ENCODE peak calls at places on chromosomes 16 and 17, in six cellular contexts. Q, G, Z, E, O and U are unnamed samples.

GRCh38 chr16:66358231-66358630 is 8.3 kb upstream of the CDH5 start:
- DNase-seq in Q (no peak), G (no peak), Z (no peak), E (peak; percentile 24), O (no peak), U (no peak)

GRCh38 chr16:88886915-88887521 is 20.6 kb upstream of the PABPN1L start:
- DNase-seq in Q (no peak), G (no peak), Z (no peak), E (no peak), O (no peak), U (no peak)

GRCh38 chr16:87406495-87407088 is 14.5 kb downstream of the MAP1LC3B start:
- DNase-seq in Q (no peak), G (no peak), Z (no peak), E (no peak), O (no peak), U (peak; percentile 43)

GRCh38 chr17:69501591-69502468 is 87.3 kb downstream of the MAP2K6 start:
- DNase-seq in Q (peak; percentile 39), G (peak; percentile 95), Z (no peak), E (no peak), O (peak; percentile 81), U (no peak)

GRCh38 chr17:74922694-74923537 is at the start of gene USH1G:
- DNase-seq in Q (no peak), G (no peak), Z (no peak), E (peak; percentile 65), O (no peak), U (no peak)

GRCh38 chr17:42608692-42609181 is 437 bp downstream of the RETREG3 start:
- DNase-seq in Q (no peak), G (peak; percentile 12), Z (peak; percentile 43), E (no peak), O (no peak), U (no peak)

GRCh38 chr17:63381101-63381729 is 64.9 kb downstream of the CYB561 start:
- DNase-seq in Q (no peak), G (no peak), Z (no peak), E (no peak), O (peak; percentile 56), U (no peak)

GRCh38 chr17:13931752-13932477 is 137.4 kb upstream of the COX10 start:
- DNase-seq in Q (no peak), G (peak; percentile 49), Z (no peak), E (peak; percentile 38), O (peak; percentile 57), U (no peak)

GRCh38 chr16:82784567-82784956 is 157.8 kb downstream of the CDH13 start:
- DNase-seq in Q (no peak), G (no peak), Z (no peak), E (no peak), O (no peak), U (no peak)

GRCh38 chr17:44872131-44872768 is 24.6 kb downstream of the HIGD1B start:
- DNase-seq in Q (no peak), G (peak; percentile 18), Z (no peak), E (no peak), O (no peak), U (no peak)

GRCh38 chr16:22813946-22814325 is at the start of gene HS3ST2:
- DNase-seq in Q (peak; percentile 75), G (no peak), Z (peak; percentile 89), E (peak; percentile 50), O (peak; percentile 0), U (no peak)

DNA sequence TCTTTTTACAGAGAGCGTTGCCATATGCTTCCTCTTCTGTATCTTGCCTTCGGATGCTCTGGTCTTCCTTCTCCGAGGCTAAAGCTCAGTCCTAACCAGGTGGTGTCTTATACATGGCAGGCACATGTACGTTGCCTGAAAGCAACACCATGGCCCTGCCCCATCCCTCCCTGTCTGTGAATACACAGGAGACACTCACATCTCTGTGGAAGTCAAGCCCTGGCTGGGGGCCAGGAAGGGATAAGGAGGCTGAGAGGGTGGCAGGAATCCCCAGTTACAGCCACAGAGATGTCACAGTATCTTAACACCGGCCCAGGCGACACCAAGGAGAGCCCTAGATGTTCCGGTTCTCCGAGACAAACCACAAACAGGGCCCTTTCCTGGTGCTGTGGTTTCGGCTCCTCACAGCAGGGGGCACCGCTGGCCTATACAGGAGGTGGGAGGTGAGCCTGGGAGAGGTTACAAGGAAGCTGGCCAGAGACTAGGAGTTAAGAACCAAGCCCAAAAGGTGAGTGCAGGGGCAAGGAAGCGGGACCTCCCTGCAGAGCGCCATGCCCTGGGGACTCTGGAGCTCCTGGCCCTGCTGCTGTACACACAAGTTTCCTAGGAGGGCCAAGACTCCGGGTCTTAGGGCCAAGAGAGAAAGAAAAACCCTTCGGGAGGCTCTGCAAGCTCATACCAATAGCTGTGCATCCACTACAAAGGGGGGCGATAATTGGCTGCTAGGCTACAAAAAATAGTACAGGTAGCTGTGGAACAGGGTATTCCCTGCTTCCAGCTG is 41.7 kb downstream of the SRL start:
- DNase-seq in Q (peak; percentile 80), G (peak; percentile 50), Z (peak; percentile 94), E (peak; percentile 69), O (peak; percentile 40), U (no peak)
- TF ChIP-seq CTCF in Q (no peak), G (peak; percentile 69), Z (peak; percentile 76), E (peak; percentile 66), O (peak; percentile 91), U (peak; percentile 78)

GRCh38 chr17:8250101-8250500 is 1.0 kb downstream of the PFAS start:
- DNase-seq in Q (no peak), G (no peak), Z (peak; percentile 59), E (no peak), O (no peak), U (no peak)
- TF ChIP-seq CTCF in Q (no peak), G (no peak), Z (no peak), E (no peak), O (no peak), U (no peak)

GRCh38 chr16:30980068-30980371 is 5.0 kb upstream of the HSD3B7 start:
- DNase-seq in Q (no peak), G (no peak), Z (no peak), E (no peak), O (no peak), U (no peak)

GRCh38 chr16:30979170-30980067 is 5.6 kb upstream of the HSD3B7 start:
- DNase-seq in Q (no peak), G (no peak), Z (no peak), E (no peak), O (no peak), U (no peak)

GRCh38 chr16:30980434-30980833 is 4.6 kb upstream of the HSD3B7 start:
- DNase-seq in Q (no peak), G (no peak), Z (no peak), E (no peak), O (no peak), U (no peak)

GRCh38 chr16:30976486-30976885 is 8.5 kb upstream of the HSD3B7 start:
- DNase-seq in Q (no peak), G (no peak), Z (no peak), E (no peak), O (no peak), U (no peak)

DNA sequence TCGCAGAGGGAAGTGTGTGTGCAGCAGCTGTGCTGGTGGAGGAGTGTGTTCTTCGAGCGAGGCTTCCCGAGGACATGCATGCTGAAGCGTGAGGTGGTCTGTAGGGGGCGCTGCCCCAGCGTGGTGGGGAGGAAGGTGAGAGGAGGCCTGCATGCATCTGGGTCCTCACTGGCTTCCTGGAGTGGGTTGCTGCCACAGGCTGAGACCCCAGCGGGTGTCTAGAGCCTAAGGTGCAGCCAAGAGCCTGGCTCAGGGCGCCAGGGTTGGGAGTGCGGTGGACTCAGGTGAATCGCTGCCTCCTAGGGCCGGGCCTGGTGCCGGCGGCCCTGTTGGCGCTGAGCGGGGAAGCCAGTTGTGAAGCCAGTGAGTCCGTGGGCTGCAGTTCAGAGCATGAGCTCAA is 7.5 kb upstream of the HSD3B7 start:
- DNase-seq in Q (peak; percentile 66), G (no peak), Z (no peak), E (no peak), O (no peak), U (no peak)
- TF ChIP-seq CTCF in Q (peak; percentile 65), G (peak; percentile 39), Z (peak; percentile 40), E (peak; percentile 9), O (peak; percentile 21), U (peak; percentile 67)

GRCh38 chr17:11388061-11388460 is 147.0 kb downstream of the SHISA6 start:
- DNase-seq in Q (no peak), G (no peak), Z (no peak), E (no peak), O (no peak), U (no peak)

GRCh38 chr17:11389583-11389982 is 148.6 kb downstream of the SHISA6 start:
- DNase-seq in Q (no peak), G (no peak), Z (no peak), E (no peak), O (no peak), U (no peak)

GRCh38 chr17:11391134-11391533 is 150.1 kb downstream of the SHISA6 start:
- DNase-seq in Q (no peak), G (no peak), Z (no peak), E (no peak), O (no peak), U (no peak)
- TF ChIP-seq CTCF in Q (no peak), G (no peak), Z (no peak), E (no peak), O (no peak), U (no peak)

DNA sequence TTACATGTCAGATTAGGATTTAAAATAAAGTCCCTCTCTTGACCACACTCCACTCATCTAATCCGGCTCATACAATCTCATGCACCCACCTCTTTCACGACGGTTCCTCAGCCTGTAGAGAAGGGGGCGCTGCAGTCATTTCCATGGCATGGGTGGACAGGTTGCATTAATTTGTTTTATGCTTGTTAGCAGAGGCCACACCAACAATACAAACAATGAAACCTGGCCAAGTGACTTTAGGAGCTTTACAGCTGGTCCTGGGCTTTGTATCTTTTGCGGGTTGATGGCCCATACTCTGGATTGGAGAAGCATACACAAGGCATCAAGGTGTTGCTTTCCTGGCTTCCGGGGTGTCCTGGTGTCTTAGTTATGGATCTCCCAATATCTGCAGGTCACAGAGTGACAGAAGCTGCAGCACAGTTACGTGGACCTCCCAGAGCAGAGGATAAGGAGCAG is 9.7 kb upstream of the SNF8 start:
- DNase-seq in Q (peak; percentile 54), G (peak; percentile 59), Z (peak; percentile 50), E (no peak), O (peak; percentile 46), U (no peak)
- TF ChIP-seq CTCF in Q (no peak), G (peak; percentile 83), Z (peak; percentile 70), E (no peak), O (peak; percentile 73), U (peak; percentile 73)

DNA sequence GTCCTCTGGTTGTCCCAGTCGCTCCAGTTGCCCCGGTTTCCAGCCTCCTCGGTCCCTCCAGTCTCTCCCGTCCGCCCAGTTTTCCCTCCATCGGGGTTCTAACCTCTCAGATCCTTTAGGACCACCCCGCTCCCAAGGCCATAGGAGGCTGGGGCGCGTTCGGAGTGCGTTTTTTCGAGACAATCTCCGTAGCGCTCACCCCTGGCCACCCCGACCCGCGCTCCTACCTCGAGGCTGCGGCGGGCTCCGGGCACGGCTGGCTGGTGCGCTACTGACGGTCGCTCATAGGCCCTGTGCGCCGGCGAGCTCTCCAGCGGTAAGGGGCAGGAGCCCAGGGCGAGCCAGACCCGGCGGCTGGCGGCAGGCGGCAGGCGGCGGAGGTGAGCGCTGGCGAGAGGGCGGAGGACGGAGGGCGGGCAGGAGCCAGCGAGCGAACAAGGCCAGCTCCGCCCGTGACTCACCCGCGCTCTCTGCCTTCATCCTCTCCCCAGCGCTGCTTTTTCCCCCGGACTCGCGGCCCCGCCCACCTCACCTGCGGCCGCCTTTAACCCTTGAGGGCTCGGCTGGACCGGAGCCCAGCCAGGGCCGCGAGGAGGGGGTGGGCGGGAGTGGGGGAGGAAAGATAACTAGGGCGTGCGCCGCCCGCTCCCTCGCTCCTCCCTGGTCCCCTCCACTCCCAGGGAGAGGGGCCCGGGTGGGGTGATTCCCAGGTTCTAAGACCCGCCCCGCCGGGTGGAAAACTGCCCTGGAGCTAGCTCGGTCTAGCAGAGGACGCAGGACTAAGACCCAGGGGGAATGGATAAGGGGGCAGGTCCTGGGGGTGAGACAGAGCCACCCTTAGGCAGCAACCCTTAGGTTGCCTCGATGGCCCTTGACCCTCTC is at the start of gene SP6:
- DNase-seq in Q (peak; percentile 70), G (peak; percentile 24), Z (peak; percentile 97), E (peak; percentile 89), O (peak; percentile 65), U (peak; percentile 92)
- TF ChIP-seq CTCF in Q (no peak), G (no peak), Z (no peak), E (peak; percentile 41), O (no peak), U (peak; percentile 63)